ENCODE peak calls at places on chromosomes 7 and 10, in five cellular contexts. X is cortex of kidney; V is T-helper 17 cell; B is stimulated activated CD4-positive, alpha-beta T cell treated with anti-CD3 and anti-CD28 coated beads, Interleukin-4, amount 100 ng/mL, for 1 hour; M is astrocyte of the spinal cord. P is an unnamed sample.

GRCh38 chr10:92164024-92164423 is 126.9 kb downstream of the CPEB3 start:
- DNase-seq in X (no peak), V (no peak), B (no peak), M (no peak), P (no peak)

GRCh38 chr10:103575416-103576075 is 82.0 kb downstream of the NEURL1 start:
- DNase-seq in X (no peak), V (no peak), B (no peak), M (no peak), P (no peak)

GRCh38 chr10:48213047-48213446 is 61.4 kb downstream of the FRMPD2 start:
- DNase-seq in X (no peak), V (no peak), B (no peak), M (no peak), P (no peak)

GRCh38 chr7:73881352-73882059 is 20.5 kb downstream of the TMEM270 start:
- DNase-seq in X (no peak), V (no peak), B (no peak), M (no peak), P (no peak)

GRCh38 chr10:26567349-26567721 is 129.2 kb downstream of the APBB1IP start:
- DNase-seq in X (no peak), V (no peak), B (no peak), M (no peak), P (no peak)

GRCh38 chr7:121525155-121525819 is 129.2 kb upstream of the FAM3C start:
- DNase-seq in X (no peak), V (no peak), B (no peak), M (no peak), P (no peak)

GRCh38 chr10:34205452-34205851 is 609.6 kb downstream of the PARD3 start:
- DNase-seq in X (no peak), V (no peak), B (no peak), M (no peak), P (no peak)

GRCh38 chr10:47239211-47239610 is 60.8 kb upstream of the GDF10 start:
- DNase-seq in X (no peak), V (no peak), B (no peak), M (no peak), P (peak)

GRCh38 chr7:25256424-25256823 is 28.1 kb upstream of the NPVF start:
- DNase-seq in X (no peak), V (no peak), B (no peak), M (no peak), P (no peak)

GRCh38 chr7:143300959-143301617 is 12.9 kb downstream of the CASP2 start:
- DNase-seq in X (no peak), V (no peak), B (no peak), M (peak), P (no peak)

GRCh38 chr7:17239683-17240521 is 58.5 kb upstream of the AHR start:
- DNase-seq in X (no peak), V (no peak), B (no peak), M (peak), P (no peak)

GRCh38 chr10:127992376-127992775 is 85.5 kb downstream of the PTPRE start:
- DNase-seq in X (no peak), V (no peak), B (no peak), M (no peak), P (no peak)

GRCh38 chr10:123289432-123289831 is 135.2 kb downstream of the BUB3 start:
- DNase-seq in X (no peak), V (no peak), B (no peak), M (no peak), P (no peak)

GRCh38 chr10:132510174-132510611 is 27.4 kb upstream of the INPP5A start:
- DNase-seq in X (no peak), V (no peak), B (no peak), M (no peak), P (peak)

GRCh38 chr10:43073721-43074120 is 3.1 kb upstream of the RET start:
- DNase-seq in X (no peak), V (no peak), B (no peak), M (no peak), P (no peak)

GRCh38 chr7:14888904-14889482 is 13.6 kb downstream of the DGKB start:
- DNase-seq in X (no peak), V (no peak), B (no peak), M (no peak), P (no peak)

GRCh38 chr10:132507467-132507955 is 30.1 kb upstream of the INPP5A start:
- DNase-seq in X (no peak), V (no peak), B (no peak), M (no peak), P (no peak)

GRCh38 chr7:94741179-94741578 is 85.2 kb upstream of the SGCE start:
- DNase-seq in X (no peak), V (no peak), B (no peak), M (no peak), P (no peak)

GRCh38 chr10:642186-642890 is 47.1 kb downstream of the DIP2C start:
- DNase-seq in X (no peak), V (no peak), B (no peak), M (no peak), P (no peak)

GRCh38 chr7:5696346-5697100 is 84.9 kb downstream of the RNF216 start:
- DNase-seq in X (no peak), V (no peak), B (no peak), M (no peak), P (no peak)

GRCh38 chr7:40469481-40469880 is 334.7 kb downstream of the SUGCT start:
- DNase-seq in X (no peak), V (no peak), B (no peak), M (peak), P (no peak)

GRCh38 chr7:105187302-105188169 is 173.5 kb downstream of the KMT2E start:
- DNase-seq in X (no peak), V (no peak), B (no peak), M (no peak), P (no peak)

GRCh38 chr7:42014625-42015412 is 222.2 kb downstream of the GLI3 start:
- DNase-seq in X (no peak), V (no peak), B (peak), M (peak), P (no peak)

GRCh38 chr10:129604333-129605032 is 137.4 kb downstream of the MGMT start:
- DNase-seq in X (no peak), V (no peak), B (no peak), M (no peak), P (no peak)

GRCh38 chr7:73715648-73716317 is 3.7 kb downstream of the STX1A start:
- DNase-seq in X (no peak), V (no peak), B (peak), M (peak), P (no peak)

GRCh38 chr7:100472854-100473499 is 6.0 kb downstream of the TSC22D4 start:
- DNase-seq in X (no peak), V (peak), B (no peak), M (no peak), P (no peak)

GRCh38 chr10:71597821-71598498 is 121.6 kb downstream of the C10orf105 start:
- DNase-seq in X (no peak), V (no peak), B (no peak), M (no peak), P (peak)

GRCh38 chr10:67075381-67076001 is 149.7 kb downstream of the LRRTM3 start:
- DNase-seq in X (no peak), V (no peak), B (no peak), M (no peak), P (no peak)

GRCh38 chr10:78973901-78974408 is 94.8 kb upstream of the ZMIZ1 start:
- DNase-seq in X (no peak), V (peak), B (peak), M (peak), P (no peak)

GRCh38 chr7:15558747-15559146 is 3.1 kb downstream of the AGMO start:
- DNase-seq in X (no peak), V (no peak), B (no peak), M (peak), P (no peak)